ENCODE peak calls at places on chromosome 21, in nine cellular contexts. Y is NCI-H774; T is C1 segment of cervical spinal cord; X is activated CD4-positive, alpha-beta T cell treated with anti-CD3 and anti-CD28 coated beads for 24 hours; J is fibroblast of the aortic adventitia; L is NCI-H2171 treated with DMSO at 0.1 percent for 48 hours; B is kidney tubule cell; A is left ventricle myocardium superior; Z is activated CD8-positive, alpha-beta memory T cell treated with anti-CD3 and anti-CD28 coated beads, Interleukin-2, amount 50 U/mL, for 4 hours. O is an unnamed sample.

GRCh38 chr21:45152265-45152746 is 77.9 kb downstream of the ADARB1 start:
- DNase-seq in Y (no peak), T (no peak), X (peak; percentile 38), J (no peak), L (no peak), B (no peak), A (peak; percentile 60), Z (peak; percentile 71), O (peak; percentile 75)

GRCh38 chr21:45387506-45387905 is 17.5 kb upstream of the COL18A1 start:
- DNase-seq in Y (no peak), T (no peak), X (no peak), J (no peak), L (no peak), B (no peak), A (peak; percentile 13), Z (no peak), O (no peak)

GRCh38 chr21:41834252-41834925 is 44.8 kb downstream of the PRDM15 start:
- DNase-seq in Y (no peak), T (no peak), X (no peak), J (no peak), L (no peak), B (no peak), A (no peak), Z (no peak), O (no peak)

GRCh38 chr21:31514598-31514997 is 144.9 kb upstream of the SOD1 start:
- DNase-seq in Y (no peak), T (peak; percentile 62), X (no peak), J (no peak), L (peak; percentile 50), B (no peak), A (no peak), Z (no peak), O (no peak)

GRCh38 chr21:16908087-16908486 is 604.8 kb upstream of the CXADR start:
- DNase-seq in Y (peak; percentile 12), T (no peak), X (no peak), J (peak; percentile 30), L (peak; percentile 3), B (peak; percentile 70), A (no peak), Z (no peak), O (no peak)

GRCh38 chr21:45385549-45386050 is 19.4 kb upstream of the COL18A1 start:
- DNase-seq in Y (no peak), T (no peak), X (no peak), J (no peak), L (no peak), B (no peak), A (peak; percentile 23), Z (no peak), O (no peak)

GRCh38 chr21:25370311-25370744 is 237.0 kb downstream of the MRPL39 start:
- DNase-seq in Y (no peak), T (no peak), X (no peak), J (peak; percentile 92), L (no peak), B (peak; percentile 97), A (no peak), Z (no peak), O (no peak)

GRCh38 chr21:33904041-33904440 is 11.6 kb downstream of the ATP5PO start:
- DNase-seq in Y (no peak), T (no peak), X (no peak), J (no peak), L (no peak), B (no peak), A (no peak), Z (no peak), O (no peak)

GRCh38 chr21:44752701-44753235 is 41.4 kb upstream of the TSPEAR start:
- DNase-seq in Y (no peak), T (no peak), X (no peak), J (peak; percentile 27), L (no peak), B (peak; percentile 74), A (no peak), Z (no peak), O (no peak)

GRCh38 chr21:46661211-46661625 is 25.7 kb downstream of the PRMT2 start:
- DNase-seq in Y (no peak), T (peak; percentile 32), X (peak; percentile 31), J (peak; percentile 83), L (no peak), B (peak; percentile 59), A (peak; percentile 80), Z (peak; percentile 67), O (no peak)

GRCh38 chr21:38297871-38298270 is 41.1 kb downstream of the KCNJ15 start:
- DNase-seq in Y (no peak), T (no peak), X (no peak), J (no peak), L (peak; percentile 32), B (no peak), A (no peak), Z (no peak), O (no peak)

GRCh38 chr21:35231115-35231514 is 182.0 kb upstream of the RUNX1 start:
- DNase-seq in Y (no peak), T (no peak), X (no peak), J (no peak), L (no peak), B (peak; percentile 58), A (no peak), Z (no peak), O (no peak)

GRCh38 chr21:27108228-27108627 is 141.3 kb upstream of the ADAMTS5 start:
- DNase-seq in Y (no peak), T (no peak), X (no peak), J (peak; percentile 78), L (no peak), B (peak; percentile 77), A (no peak), Z (no peak), O (no peak)

GRCh38 chr21:42156690-42157605 is 62.0 kb upstream of the ABCG1 start:
- DNase-seq in Y (no peak), T (peak; percentile 81), X (no peak), J (no peak), L (peak; percentile 58), B (no peak), A (no peak), Z (no peak), O (no peak)

GRCh38 chr21:45768741-45769049 is 125.2 kb downstream of the PCBP3 start:
- DNase-seq in Y (no peak), T (no peak), X (no peak), J (no peak), L (no peak), B (no peak), A (no peak), Z (no peak), O (no peak)

GRCh38 chr21:46065993-46066842 is 31.7 kb upstream of the COL6A2 start:
- DNase-seq in Y (no peak), T (no peak), X (no peak), J (peak; percentile 47), L (no peak), B (no peak), A (no peak), Z (no peak), O (no peak)

GRCh38 chr21:15549671-15550070 is 180.1 kb upstream of the USP25 start:
- DNase-seq in Y (no peak), T (no peak), X (no peak), J (no peak), L (no peak), B (peak; percentile 44), A (no peak), Z (no peak), O (no peak)

GRCh38 chr21:39003982-39004775 is 179.1 kb downstream of the PSMG1 start:
- DNase-seq in Y (peak; percentile 22), T (no peak), X (no peak), J (peak; percentile 50), L (no peak), B (no peak), A (no peak), Z (no peak), O (no peak)

GRCh38 chr21:26385721-26386120 is 187.4 kb downstream of the CYYR1 start:
- DNase-seq in Y (no peak), T (no peak), X (no peak), J (peak; percentile 54), L (no peak), B (peak; percentile 16), A (no peak), Z (no peak), O (peak; percentile 39)

GRCh38 chr21:33021667-33022066 is 4.1 kb upstream of the OLIG2 start:
- DNase-seq in Y (no peak), T (no peak), X (no peak), J (no peak), L (no peak), B (no peak), A (no peak), Z (no peak), O (no peak)

GRCh38 chr21:34609951-34610549 is 4.9 kb downstream of the RCAN1 start:
- DNase-seq in Y (no peak), T (no peak), X (no peak), J (no peak), L (no peak), B (no peak), A (no peak), Z (no peak), O (no peak)

GRCh38 chr21:35422011-35422410 is 372.9 kb upstream of the RUNX1 start:
- DNase-seq in Y (no peak), T (no peak), X (no peak), J (no peak), L (no peak), B (no peak), A (no peak), Z (no peak), O (no peak)

GRCh38 chr21:14533555-14534400 is 12.3 kb downstream of the SAMSN1 start:
- DNase-seq in Y (no peak), T (no peak), X (no peak), J (peak; percentile 88), L (no peak), B (peak; percentile 59), A (no peak), Z (no peak), O (no peak)

GRCh38 chr21:29005696-29006095 is 13.0 kb upstream of the LTN1 start:
- DNase-seq in Y (no peak), T (no peak), X (no peak), J (no peak), L (no peak), B (peak; percentile 59), A (no peak), Z (no peak), O (no peak)

GRCh38 chr21:35294231-35294898 is 245.3 kb upstream of the RUNX1 start:
- DNase-seq in Y (peak; percentile 47), T (no peak), X (no peak), J (peak; percentile 53), L (peak; percentile 49), B (peak; percentile 60), A (no peak), Z (no peak), O (no peak)

GRCh38 chr21:34953950-34954349 is 95.2 kb downstream of the RUNX1 start:
- DNase-seq in Y (no peak), T (no peak), X (no peak), J (no peak), L (no peak), B (no peak), A (no peak), Z (no peak), O (no peak)

GRCh38 chr21:36029309-36029708 is 31.0 kb downstream of the SETD4 start:
- DNase-seq in Y (no peak), T (no peak), X (no peak), J (no peak), L (no peak), B (no peak), A (no peak), Z (no peak), O (no peak)

GRCh38 chr21:33115586-33116541 is 45.9 kb downstream of the OLIG1 start:
- DNase-seq in Y (no peak), T (peak; percentile 60), X (no peak), J (no peak), L (peak; percentile 77), B (no peak), A (peak; percentile 37), Z (no peak), O (no peak)

GRCh38 chr21:16176570-16176969 is 446.8 kb downstream of the USP25 start:
- DNase-seq in Y (no peak), T (no peak), X (no peak), J (peak; percentile 18), L (no peak), B (no peak), A (no peak), Z (no peak), O (no peak)

GRCh38 chr21:36589352-36589971 is 109.5 kb upstream of the SIM2 start:
- DNase-seq in Y (no peak), T (no peak), X (no peak), J (peak; percentile 70), L (no peak), B (peak; percentile 50), A (peak; percentile 63), Z (no peak), O (no peak)

GRCh38 chr21:46056450-46056903 is 41.4 kb upstream of the COL6A2 start:
- DNase-seq in Y (no peak), T (no peak), X (no peak), J (peak; percentile 84), L (no peak), B (no peak), A (peak; percentile 93), Z (peak; percentile 38), O (no peak)

O was measured in SIG-M5.